ENCODE peak calls at places on chromosomes 3 and 15, in seven cellular contexts. Y is H1, Q is trophoblast cell, I is IMR-90, Z is mesenchymal stem cell, K is H9, G is mesendoderm. T is an unnamed sample.

GRCh38 chr15:88015228-88015860 is 241.2 kb downstream of the NTRK3 start:
- DNase-seq in Y (peak; percentile 50), Q (no peak), I (no peak), Z (no peak), K (peak; percentile 35), G (peak; percentile 18), T (no peak)

GRCh38 chr3:99901200-99901926 is 83.7 kb downstream of the CMSS1 start:
- DNase-seq in Y (no peak), Q (peak; percentile 11), I (peak; percentile 77), Z (peak; percentile 92), K (no peak), G (no peak), T (no peak)

GRCh38 chr3:177578488-177578887 is 381.2 kb upstream of the TBL1XR1 start:
- DNase-seq in Y (no peak), Q (no peak), I (no peak), Z (no peak), K (no peak), G (no peak), T (no peak)

GRCh38 chr15:88878720-88879184 is 16.6 kb downstream of the HAPLN3 start:
- DNase-seq in Y (peak; percentile 89), Q (peak; percentile 53), I (peak; percentile 35), Z (peak; percentile 48), K (peak; percentile 87), G (peak; percentile 76), T (peak; percentile 27)

GRCh38 chr15:42163947-42164550 is 7.6 kb upstream of the PLA2G4F start:
- DNase-seq in Y (no peak), Q (no peak), I (no peak), Z (no peak), K (no peak), G (no peak), T (no peak)

GRCh38 chr3:189551007-189551406 is 80.2 kb upstream of the TP63 start:
- DNase-seq in Y (no peak), Q (no peak), I (no peak), Z (no peak), K (no peak), G (no peak), T (no peak)

GRCh38 chr3:178536271-178537079 is at the start of gene KCNMB2:
- DNase-seq in Y (no peak), Q (no peak), I (no peak), Z (peak; percentile 44), K (peak; percentile 63), G (no peak), T (no peak)

GRCh38 chr3:135325726-135326245 is 530.7 kb downstream of the EPHB1 start:
- DNase-seq in Y (no peak), Q (no peak), I (no peak), Z (no peak), K (no peak), G (no peak), T (no peak)

GRCh38 chr3:55721716-55722484 is 234.8 kb upstream of the WNT5A start:
- DNase-seq in Y (peak; percentile 63), Q (no peak), I (peak; percentile 51), Z (peak; percentile 59), K (no peak), G (peak; percentile 37), T (no peak)

GRCh38 chr3:101151286-101151901 is 158.2 kb upstream of the ABI3BP start:
- DNase-seq in Y (no peak), Q (no peak), I (no peak), Z (no peak), K (no peak), G (no peak), T (no peak)

GRCh38 chr3:170180107-170180951 is 1.2 kb downstream of the PHC3 start:
- DNase-seq in Y (no peak), Q (no peak), I (peak; percentile 42), Z (peak; percentile 65), K (no peak), G (peak; percentile 26), T (no peak)

GRCh38 chr15:83436513-83437158 is 10.5 kb upstream of the SH3GL3 start:
- DNase-seq in Y (peak; percentile 49), Q (peak; percentile 42), I (peak; percentile 52), Z (peak; percentile 51), K (no peak), G (peak; percentile 44), T (peak; percentile 37)

GRCh38 chr15:85753791-85754452 is 40.8 kb downstream of the KLHL25 start:
- DNase-seq in Y (no peak), Q (no peak), I (no peak), Z (no peak), K (peak; percentile 20), G (no peak), T (no peak)

GRCh38 chr3:155745795-155746550 is 1.1 kb upstream of the PLCH1 start:
- DNase-seq in Y (peak; percentile 71), Q (no peak), I (no peak), Z (peak; percentile 38), K (peak; percentile 81), G (peak; percentile 89), T (peak; percentile 81)

GRCh38 chr3:43907508-43907858 is 216.7 kb downstream of the ABHD5 start:
- DNase-seq in Y (no peak), Q (no peak), I (no peak), Z (no peak), K (no peak), G (no peak), T (no peak)

GRCh38 chr15:85329561-85330421 is 50.6 kb upstream of the AKAP13 start:
- DNase-seq in Y (no peak), Q (no peak), I (peak; percentile 78), Z (peak; percentile 83), K (no peak), G (no peak), T (no peak)

GRCh38 chr3:162328649-162329048 is 832.0 kb downstream of the OTOL1 start:
- DNase-seq in Y (no peak), Q (no peak), I (no peak), Z (no peak), K (no peak), G (no peak), T (no peak)

GRCh38 chr15:56454841-56455240 is 10.1 kb downstream of the MNS1 start:
- DNase-seq in Y (no peak), Q (no peak), I (no peak), Z (no peak), K (no peak), G (no peak), T (no peak)

GRCh38 chr15:66883322-66883911 is 181.4 kb downstream of the SMAD6 start:
- DNase-seq in Y (peak; percentile 58), Q (peak; percentile 98), I (peak; percentile 100), Z (peak; percentile 99), K (peak; percentile 87), G (peak; percentile 100), T (peak; percentile 84)

GRCh38 chr3:158105124-158105709 is 1.0 kb downstream of the SHOX2 start:
- DNase-seq in Y (peak; percentile 79), Q (peak; percentile 59), I (no peak), Z (peak; percentile 23), K (peak; percentile 40), G (peak; percentile 37), T (no peak)

GRCh38 chr3:45010718-45011355 is 15.3 kb upstream of the CLEC3B start:
- DNase-seq in Y (no peak), Q (no peak), I (peak; percentile 67), Z (peak; percentile 59), K (no peak), G (no peak), T (no peak)

GRCh38 chr3:19725000-19725399 is 209.0 kb downstream of the EFHB start:
- DNase-seq in Y (no peak), Q (no peak), I (no peak), Z (no peak), K (no peak), G (peak; percentile 49), T (no peak)

GRCh38 chr3:138933068-138933668 is 13.8 kb downstream of the FOXL2 start:
- DNase-seq in Y (no peak), Q (no peak), I (no peak), Z (no peak), K (no peak), G (peak; percentile 36), T (no peak)

GRCh38 chr3:147699175-147699838 is 290.1 kb downstream of the ZIC1 start:
- DNase-seq in Y (no peak), Q (no peak), I (peak; percentile 21), Z (peak; percentile 23), K (no peak), G (no peak), T (no peak)

GRCh38 chr3:5972586-5972985 is 785.1 kb downstream of the EDEM1 start:
- DNase-seq in Y (no peak), Q (no peak), I (no peak), Z (no peak), K (no peak), G (no peak), T (no peak)

DNA sequence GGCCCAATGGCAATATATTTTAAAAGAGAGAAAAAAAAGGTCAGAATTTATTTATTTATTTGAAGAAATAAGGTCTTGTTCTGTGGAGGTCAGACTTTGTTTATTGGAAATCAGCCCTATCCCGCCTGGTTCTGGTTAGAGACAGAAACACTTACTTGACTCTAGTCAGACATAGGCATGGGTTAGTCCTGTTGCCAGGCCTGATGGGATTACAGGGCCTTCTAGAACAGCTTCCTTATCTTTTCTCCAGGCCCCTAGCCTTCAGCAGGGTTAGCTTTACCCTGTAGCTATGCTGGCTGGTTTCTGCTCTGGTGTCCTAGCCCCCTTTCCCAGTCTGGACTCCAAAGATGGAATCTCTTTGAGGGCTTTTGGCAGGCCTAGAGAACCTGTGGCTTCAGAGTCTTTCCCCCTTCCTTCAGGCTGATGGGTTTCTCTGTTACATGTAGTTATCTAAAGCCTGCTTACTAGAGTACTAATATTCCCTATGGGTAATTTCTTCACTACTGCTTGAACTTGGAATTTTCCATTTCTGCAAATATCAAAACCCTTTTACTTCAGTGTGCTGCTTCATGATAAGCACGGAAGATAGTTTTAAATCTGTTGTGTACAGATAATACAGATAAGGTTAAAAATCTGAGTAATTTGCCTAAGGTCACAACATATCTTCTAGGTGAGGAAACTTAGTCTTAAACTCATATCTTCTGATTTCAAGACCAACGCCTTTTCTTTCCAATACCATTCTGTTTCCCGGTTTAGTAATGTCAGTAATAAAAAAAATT is 10.6 kb downstream of the IREB2 start:
- DNase-seq in Y (no peak), Q (peak; percentile 42), I (peak; percentile 20), Z (peak; percentile 28), K (no peak), G (peak; percentile 33), T (no peak)
- H4K8ac ChIP-seq in Y (no peak overlapping the region), Q (no peak overlapping the region), I (no peak overlapping the region), Z (no peak overlapping the region), K (no peak overlapping the region), G (no peak overlapping the region), T (no peak overlapping the region)

GRCh38 chr3:195717416-195717815 is 3.4 kb upstream of the MUC20 start:
- DNase-seq in Y (no peak), Q (no peak), I (no peak), Z (no peak), K (no peak), G (peak; percentile 44), T (no peak)
- H2AK5ac ChIP-seq in Y (no peak overlapping the region), Q (no peak overlapping the region), I (no peak overlapping the region), Z (no peak overlapping the region), K (no peak overlapping the region), G (no peak overlapping the region), T (no peak overlapping the region)

DNA sequence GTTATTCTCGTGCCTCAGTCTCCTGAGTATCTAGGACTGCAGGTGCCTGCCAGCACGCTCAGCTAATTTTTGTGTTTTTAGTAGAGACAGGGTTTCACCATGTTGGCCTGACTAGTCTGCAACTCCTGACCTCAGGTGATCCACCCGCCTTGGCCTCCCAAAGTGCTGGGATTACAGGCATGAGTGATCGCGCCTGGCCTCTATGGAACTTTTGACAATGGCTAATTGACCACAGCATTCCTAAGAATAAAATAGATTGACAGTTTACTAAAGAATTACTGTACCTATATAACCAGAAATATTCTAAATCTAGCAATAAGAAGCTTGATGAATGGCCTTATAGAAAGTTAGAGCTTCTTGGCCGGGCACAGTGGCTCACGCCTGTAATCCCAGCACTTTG is 51.0 kb upstream of the TRIM42 start:
- DNase-seq in Y (no peak), Q (no peak), I (no peak), Z (no peak), K (no peak), G (no peak), T (no peak)
- H4K8ac ChIP-seq in Y (peak overlapping the region; percentile 51), Q (no peak overlapping the region), I (no peak overlapping the region), Z (no peak overlapping the region), K (no peak overlapping the region), G (no peak overlapping the region), T (no peak overlapping the region)

GRCh38 chr3:14121859-14122258 is 2.8 kb downstream of the CHCHD4 start:
- DNase-seq in Y (no peak), Q (no peak), I (no peak), Z (no peak), K (peak; percentile 77), G (peak; percentile 56), T (no peak)
- H2AK5ac ChIP-seq in Y (no peak overlapping the region), Q (no peak overlapping the region), I (no peak overlapping the region), Z (no peak overlapping the region), K (no peak overlapping the region), G (no peak overlapping the region), T (no peak overlapping the region)

T was measured in neuronal stem cell.